ENCODE peak calls at places on chromosome 10, in six cellular contexts. W is astrocyte of the spinal cord; B is ACHN; R is stimulated activated CD4-positive, alpha-beta T cell treated with anti-CD3 and anti-CD28 coated beads, Interleukin-1b, Interleukin-23, amount 100 ng/mL, for 4 hours; S is amniotic epithelial cell; P is esophagus squamous epithelium. Y is an unnamed sample.

GRCh38 chr10:47266602-47267001 is 33.4 kb upstream of the GDF10 start:
- DNase-seq in W (no peak), B (no peak), R (no peak), S (no peak), P (no peak), Y (no peak)

GRCh38 chr10:34081948-34082347 is 733.1 kb downstream of the PARD3 start:
- DNase-seq in W (no peak), B (no peak), R (no peak), S (no peak), P (no peak), Y (no peak)

GRCh38 chr10:24034571-24034970 is 174.4 kb upstream of the KIAA1217 start:
- DNase-seq in W (no peak), B (no peak), R (no peak), S (no peak), P (no peak), Y (no peak)

GRCh38 chr10:80501913-80502521 is 35.7 kb upstream of the SH2D4B start:
- DNase-seq in W (no peak), B (peak; percentile 33), R (no peak), S (peak; percentile 13), P (no peak), Y (no peak)

GRCh38 chr10:69241575-69241974 is 21.4 kb downstream of the HKDC1 start:
- DNase-seq in W (peak; percentile 35), B (no peak), R (no peak), S (no peak), P (no peak), Y (no peak)

GRCh38 chr10:71073451-71074175 is 138.8 kb upstream of the UNC5B start:
- DNase-seq in W (no peak), B (no peak), R (no peak), S (no peak), P (no peak), Y (no peak)

GRCh38 chr10:97542169-97543024 is 30.2 kb upstream of the ANKRD2 start:
- DNase-seq in W (peak; percentile 97), B (peak; percentile 89), R (peak; percentile 25), S (peak; percentile 98), P (peak; percentile 18), Y (no peak)

GRCh38 chr10:86663046-86663345 is 5.3 kb upstream of the LDB3 start:
- DNase-seq in W (no peak), B (no peak), R (no peak), S (no peak), P (no peak), Y (no peak)

GRCh38 chr10:86153751-86154150 is 212.8 kb downstream of the GRID1 start:
- DNase-seq in W (no peak), B (no peak), R (no peak), S (no peak), P (no peak), Y (no peak)

GRCh38 chr10:124663766-124664360 is 80.3 kb downstream of the FAM53B start:
- DNase-seq in W (no peak), B (no peak), R (no peak), S (no peak), P (no peak), Y (no peak)

GRCh38 chr10:3527144-3527543 is 257.9 kb downstream of the KLF6 start:
- DNase-seq in W (peak; percentile 86), B (no peak), R (no peak), S (peak; percentile 66), P (no peak), Y (no peak)